ENCODE peak calls at places on chromosomes 3 and 15, in eight cellular contexts. One of them, this sample, is unnamed.

GRCh38 chr15:31977812-31978662 is 52.3 kb upstream of the CHRNA7 start:
- DNase-seq in NCI-H510A treated with DMSO at 0.1 percent for 48 hours: peak; percentile 12
- DNase-seq in NCI-H1092 treated with DMSO at 0.1 percent for 48 hours: peak; percentile 10
- DNase-seq in stimulated activated naive CD8-positive, alpha-beta T cell treated with anti-CD3 and anti-CD28 coated beads, Interleukin-15, Interleukin-2, amounts not matched to agents 100 U/mL and 50 U/mL, for 24 hours: peak; percentile 71
- DNase-seq in stimulated activated effector memory CD8-positive, alpha-beta T cell treated with anti-CD3 and anti-CD28 coated beads, Interleukin-12 subunit alpha, Interleukin-12 subunit beta, amount 100 ng/mL, for 72 hours: peak; percentile 72
- DNase-seq in heart right ventricle: peak; percentile 37
- DNase-seq in effector CD4-positive, alpha-beta T cell: peak; percentile 30
- DNase-seq in SW480: peak; percentile 32
- DNase-seq in this sample: peak; percentile 45

GRCh38 chr15:45842151-45842550 is 207.3 kb downstream of the SQOR start:
- DNase-seq in NCI-H510A treated with DMSO at 0.1 percent for 48 hours: no peak
- DNase-seq in NCI-H1092 treated with DMSO at 0.1 percent for 48 hours: no peak
- DNase-seq in stimulated activated naive CD8-positive, alpha-beta T cell treated with anti-CD3 and anti-CD28 coated beads, Interleukin-15, Interleukin-2, amounts not matched to agents 100 U/mL and 50 U/mL, for 24 hours: no peak
- DNase-seq in stimulated activated effector memory CD8-positive, alpha-beta T cell treated with anti-CD3 and anti-CD28 coated beads, Interleukin-12 subunit alpha, Interleukin-12 subunit beta, amount 100 ng/mL, for 72 hours: no peak
- DNase-seq in heart right ventricle: no peak
- DNase-seq in effector CD4-positive, alpha-beta T cell: no peak
- DNase-seq in SW480: no peak
- DNase-seq in this sample: no peak

GRCh38 chr3:79063629-79064028 is 704.2 kb downstream of the ROBO1 start:
- DNase-seq in NCI-H510A treated with DMSO at 0.1 percent for 48 hours: no peak
- DNase-seq in NCI-H1092 treated with DMSO at 0.1 percent for 48 hours: no peak
- DNase-seq in stimulated activated naive CD8-positive, alpha-beta T cell treated with anti-CD3 and anti-CD28 coated beads, Interleukin-15, Interleukin-2, amounts not matched to agents 100 U/mL and 50 U/mL, for 24 hours: no peak
- DNase-seq in stimulated activated effector memory CD8-positive, alpha-beta T cell treated with anti-CD3 and anti-CD28 coated beads, Interleukin-12 subunit alpha, Interleukin-12 subunit beta, amount 100 ng/mL, for 72 hours: no peak
- DNase-seq in heart right ventricle: no peak
- DNase-seq in effector CD4-positive, alpha-beta T cell: no peak
- DNase-seq in SW480: no peak
- DNase-seq in this sample: no peak

GRCh38 chr3:15527031-15527459 is 5.5 kb upstream of the COLQ start:
- DNase-seq in NCI-H510A treated with DMSO at 0.1 percent for 48 hours: no peak
- DNase-seq in NCI-H1092 treated with DMSO at 0.1 percent for 48 hours: no peak
- DNase-seq in stimulated activated naive CD8-positive, alpha-beta T cell treated with anti-CD3 and anti-CD28 coated beads, Interleukin-15, Interleukin-2, amounts not matched to agents 100 U/mL and 50 U/mL, for 24 hours: no peak
- DNase-seq in stimulated activated effector memory CD8-positive, alpha-beta T cell treated with anti-CD3 and anti-CD28 coated beads, Interleukin-12 subunit alpha, Interleukin-12 subunit beta, amount 100 ng/mL, for 72 hours: no peak
- DNase-seq in heart right ventricle: no peak
- DNase-seq in effector CD4-positive, alpha-beta T cell: no peak
- DNase-seq in SW480: no peak
- DNase-seq in this sample: no peak

GRCh38 chr3:144362126-144362525 is 390.5 kb downstream of the DIPK2A start:
- DNase-seq in NCI-H510A treated with DMSO at 0.1 percent for 48 hours: peak; percentile 66
- DNase-seq in NCI-H1092 treated with DMSO at 0.1 percent for 48 hours: no peak
- DNase-seq in stimulated activated naive CD8-positive, alpha-beta T cell treated with anti-CD3 and anti-CD28 coated beads, Interleukin-15, Interleukin-2, amounts not matched to agents 100 U/mL and 50 U/mL, for 24 hours: no peak
- DNase-seq in stimulated activated effector memory CD8-positive, alpha-beta T cell treated with anti-CD3 and anti-CD28 coated beads, Interleukin-12 subunit alpha, Interleukin-12 subunit beta, amount 100 ng/mL, for 72 hours: no peak
- DNase-seq in heart right ventricle: no peak
- DNase-seq in effector CD4-positive, alpha-beta T cell: no peak
- DNase-seq in SW480: no peak
- DNase-seq in this sample: no peak

GRCh38 chr3:163306405-163306804 is 1771.9 kb downstream of the SI start:
- DNase-seq in NCI-H510A treated with DMSO at 0.1 percent for 48 hours: no peak
- DNase-seq in NCI-H1092 treated with DMSO at 0.1 percent for 48 hours: no peak
- DNase-seq in stimulated activated naive CD8-positive, alpha-beta T cell treated with anti-CD3 and anti-CD28 coated beads, Interleukin-15, Interleukin-2, amounts not matched to agents 100 U/mL and 50 U/mL, for 24 hours: no peak
- DNase-seq in stimulated activated effector memory CD8-positive, alpha-beta T cell treated with anti-CD3 and anti-CD28 coated beads, Interleukin-12 subunit alpha, Interleukin-12 subunit beta, amount 100 ng/mL, for 72 hours: no peak
- DNase-seq in heart right ventricle: no peak
- DNase-seq in effector CD4-positive, alpha-beta T cell: no peak
- DNase-seq in SW480: no peak
- DNase-seq in this sample: no peak

GRCh38 chr3:62220616-62221015 is 152.7 kb downstream of the FEZF2 start:
- DNase-seq in NCI-H510A treated with DMSO at 0.1 percent for 48 hours: no peak
- DNase-seq in NCI-H1092 treated with DMSO at 0.1 percent for 48 hours: no peak
- DNase-seq in stimulated activated naive CD8-positive, alpha-beta T cell treated with anti-CD3 and anti-CD28 coated beads, Interleukin-15, Interleukin-2, amounts not matched to agents 100 U/mL and 50 U/mL, for 24 hours: no peak
- DNase-seq in stimulated activated effector memory CD8-positive, alpha-beta T cell treated with anti-CD3 and anti-CD28 coated beads, Interleukin-12 subunit alpha, Interleukin-12 subunit beta, amount 100 ng/mL, for 72 hours: no peak
- DNase-seq in heart right ventricle: no peak
- DNase-seq in effector CD4-positive, alpha-beta T cell: no peak
- DNase-seq in SW480: no peak
- DNase-seq in this sample: no peak

GRCh38 chr15:31373096-31373865 is 46.6 kb downstream of the KLF13 start:
- DNase-seq in NCI-H510A treated with DMSO at 0.1 percent for 48 hours: no peak
- DNase-seq in NCI-H1092 treated with DMSO at 0.1 percent for 48 hours: no peak
- DNase-seq in stimulated activated naive CD8-positive, alpha-beta T cell treated with anti-CD3 and anti-CD28 coated beads, Interleukin-15, Interleukin-2, amounts not matched to agents 100 U/mL and 50 U/mL, for 24 hours: no peak
- DNase-seq in stimulated activated effector memory CD8-positive, alpha-beta T cell treated with anti-CD3 and anti-CD28 coated beads, Interleukin-12 subunit alpha, Interleukin-12 subunit beta, amount 100 ng/mL, for 72 hours: no peak
- DNase-seq in heart right ventricle: peak; percentile 4
- DNase-seq in effector CD4-positive, alpha-beta T cell: no peak
- DNase-seq in SW480: no peak
- DNase-seq in this sample: no peak

GRCh38 chr15:29268706-29269484 is 727 bp downstream of the NSMCE3 start:
- DNase-seq in NCI-H510A treated with DMSO at 0.1 percent for 48 hours: peak; percentile 44
- DNase-seq in NCI-H1092 treated with DMSO at 0.1 percent for 48 hours: peak; percentile 43
- DNase-seq in stimulated activated naive CD8-positive, alpha-beta T cell treated with anti-CD3 and anti-CD28 coated beads, Interleukin-15, Interleukin-2, amounts not matched to agents 100 U/mL and 50 U/mL, for 24 hours: peak; percentile 51
- DNase-seq in stimulated activated effector memory CD8-positive, alpha-beta T cell treated with anti-CD3 and anti-CD28 coated beads, Interleukin-12 subunit alpha, Interleukin-12 subunit beta, amount 100 ng/mL, for 72 hours: no peak
- DNase-seq in heart right ventricle: peak; percentile 19
- DNase-seq in effector CD4-positive, alpha-beta T cell: peak; percentile 29
- DNase-seq in SW480: peak; percentile 34
- DNase-seq in this sample: peak; percentile 31

GRCh38 chr3:140842984-140843649 is 98.5 kb upstream of the SLC25A36 start:
- DNase-seq in NCI-H510A treated with DMSO at 0.1 percent for 48 hours: no peak
- DNase-seq in NCI-H1092 treated with DMSO at 0.1 percent for 48 hours: no peak
- DNase-seq in stimulated activated naive CD8-positive, alpha-beta T cell treated with anti-CD3 and anti-CD28 coated beads, Interleukin-15, Interleukin-2, amounts not matched to agents 100 U/mL and 50 U/mL, for 24 hours: no peak
- DNase-seq in stimulated activated effector memory CD8-positive, alpha-beta T cell treated with anti-CD3 and anti-CD28 coated beads, Interleukin-12 subunit alpha, Interleukin-12 subunit beta, amount 100 ng/mL, for 72 hours: no peak
- DNase-seq in heart right ventricle: no peak
- DNase-seq in effector CD4-positive, alpha-beta T cell: no peak
- DNase-seq in SW480: no peak
- DNase-seq in this sample: no peak

GRCh38 chr3:38327335-38328009 is 19.1 kb upstream of the XYLB start:
- DNase-seq in NCI-H510A treated with DMSO at 0.1 percent for 48 hours: no peak
- DNase-seq in NCI-H1092 treated with DMSO at 0.1 percent for 48 hours: no peak
- DNase-seq in stimulated activated naive CD8-positive, alpha-beta T cell treated with anti-CD3 and anti-CD28 coated beads, Interleukin-15, Interleukin-2, amounts not matched to agents 100 U/mL and 50 U/mL, for 24 hours: no peak
- DNase-seq in stimulated activated effector memory CD8-positive, alpha-beta T cell treated with anti-CD3 and anti-CD28 coated beads, Interleukin-12 subunit alpha, Interleukin-12 subunit beta, amount 100 ng/mL, for 72 hours: peak; percentile 51
- DNase-seq in heart right ventricle: no peak
- DNase-seq in effector CD4-positive, alpha-beta T cell: no peak
- DNase-seq in SW480: peak; percentile 37
- DNase-seq in this sample: no peak

GRCh38 chr3:151037746-151038145 is 47.7 kb upstream of the MED12L start:
- DNase-seq in NCI-H510A treated with DMSO at 0.1 percent for 48 hours: no peak
- DNase-seq in NCI-H1092 treated with DMSO at 0.1 percent for 48 hours: no peak
- DNase-seq in stimulated activated naive CD8-positive, alpha-beta T cell treated with anti-CD3 and anti-CD28 coated beads, Interleukin-15, Interleukin-2, amounts not matched to agents 100 U/mL and 50 U/mL, for 24 hours: no peak
- DNase-seq in stimulated activated effector memory CD8-positive, alpha-beta T cell treated with anti-CD3 and anti-CD28 coated beads, Interleukin-12 subunit alpha, Interleukin-12 subunit beta, amount 100 ng/mL, for 72 hours: no peak
- DNase-seq in heart right ventricle: peak; percentile 6
- DNase-seq in effector CD4-positive, alpha-beta T cell: no peak
- DNase-seq in SW480: peak; percentile 65
- DNase-seq in this sample: no peak

GRCh38 chr3:110736332-110736731 is 335.3 kb upstream of the NECTIN3 start:
- DNase-seq in NCI-H510A treated with DMSO at 0.1 percent for 48 hours: no peak
- DNase-seq in NCI-H1092 treated with DMSO at 0.1 percent for 48 hours: no peak
- DNase-seq in stimulated activated naive CD8-positive, alpha-beta T cell treated with anti-CD3 and anti-CD28 coated beads, Interleukin-15, Interleukin-2, amounts not matched to agents 100 U/mL and 50 U/mL, for 24 hours: no peak
- DNase-seq in stimulated activated effector memory CD8-positive, alpha-beta T cell treated with anti-CD3 and anti-CD28 coated beads, Interleukin-12 subunit alpha, Interleukin-12 subunit beta, amount 100 ng/mL, for 72 hours: no peak
- DNase-seq in heart right ventricle: no peak
- DNase-seq in effector CD4-positive, alpha-beta T cell: no peak
- DNase-seq in SW480: no peak
- DNase-seq in this sample: no peak

GRCh38 chr15:72168131-72168825 is 29.3 kb downstream of the GRAMD2A start:
- DNase-seq in NCI-H510A treated with DMSO at 0.1 percent for 48 hours: no peak
- DNase-seq in NCI-H1092 treated with DMSO at 0.1 percent for 48 hours: no peak
- DNase-seq in stimulated activated naive CD8-positive, alpha-beta T cell treated with anti-CD3 and anti-CD28 coated beads, Interleukin-15, Interleukin-2, amounts not matched to agents 100 U/mL and 50 U/mL, for 24 hours: no peak
- DNase-seq in stimulated activated effector memory CD8-positive, alpha-beta T cell treated with anti-CD3 and anti-CD28 coated beads, Interleukin-12 subunit alpha, Interleukin-12 subunit beta, amount 100 ng/mL, for 72 hours: no peak
- DNase-seq in heart right ventricle: no peak
- DNase-seq in effector CD4-positive, alpha-beta T cell: no peak
- DNase-seq in SW480: no peak
- DNase-seq in this sample: no peak

GRCh38 chr3:29655016-29655415 is 374.1 kb downstream of the RBMS3 start:
- DNase-seq in NCI-H510A treated with DMSO at 0.1 percent for 48 hours: no peak
- DNase-seq in NCI-H1092 treated with DMSO at 0.1 percent for 48 hours: no peak
- DNase-seq in stimulated activated naive CD8-positive, alpha-beta T cell treated with anti-CD3 and anti-CD28 coated beads, Interleukin-15, Interleukin-2, amounts not matched to agents 100 U/mL and 50 U/mL, for 24 hours: no peak
- DNase-seq in stimulated activated effector memory CD8-positive, alpha-beta T cell treated with anti-CD3 and anti-CD28 coated beads, Interleukin-12 subunit alpha, Interleukin-12 subunit beta, amount 100 ng/mL, for 72 hours: no peak
- DNase-seq in heart right ventricle: no peak
- DNase-seq in effector CD4-positive, alpha-beta T cell: no peak
- DNase-seq in SW480: no peak
- DNase-seq in this sample: no peak

GRCh38 chr3:5489536-5489935 is 302.0 kb downstream of the EDEM1 start:
- DNase-seq in NCI-H510A treated with DMSO at 0.1 percent for 48 hours: no peak
- DNase-seq in NCI-H1092 treated with DMSO at 0.1 percent for 48 hours: no peak
- DNase-seq in stimulated activated naive CD8-positive, alpha-beta T cell treated with anti-CD3 and anti-CD28 coated beads, Interleukin-15, Interleukin-2, amounts not matched to agents 100 U/mL and 50 U/mL, for 24 hours: no peak
- DNase-seq in stimulated activated effector memory CD8-positive, alpha-beta T cell treated with anti-CD3 and anti-CD28 coated beads, Interleukin-12 subunit alpha, Interleukin-12 subunit beta, amount 100 ng/mL, for 72 hours: no peak
- DNase-seq in heart right ventricle: no peak
- DNase-seq in effector CD4-positive, alpha-beta T cell: no peak
- DNase-seq in SW480: no peak
- DNase-seq in this sample: no peak

GRCh38 chr15:48602358-48603122 is 43.0 kb downstream of the FBN1 start:
- DNase-seq in NCI-H510A treated with DMSO at 0.1 percent for 48 hours: no peak
- DNase-seq in NCI-H1092 treated with DMSO at 0.1 percent for 48 hours: no peak
- DNase-seq in stimulated activated naive CD8-positive, alpha-beta T cell treated with anti-CD3 and anti-CD28 coated beads, Interleukin-15, Interleukin-2, amounts not matched to agents 100 U/mL and 50 U/mL, for 24 hours: no peak
- DNase-seq in stimulated activated effector memory CD8-positive, alpha-beta T cell treated with anti-CD3 and anti-CD28 coated beads, Interleukin-12 subunit alpha, Interleukin-12 subunit beta, amount 100 ng/mL, for 72 hours: no peak
- DNase-seq in heart right ventricle: peak; percentile 35
- DNase-seq in effector CD4-positive, alpha-beta T cell: no peak
- DNase-seq in SW480: no peak
- DNase-seq in this sample: no peak

This sample was measured in activated T-cell treated with anti-CD3 and anti-CD28 coated beads, Interleukin-2, amount 50 U/mL, for 4 hours.